ENCODE peak calls at places on chromosomes 12 and 14, in five cellular contexts. One of them, this sample, is unnamed.

GRCh38 chr14:64938972-64939816 is 3.4 kb downstream of the GPX2 start:
- DNase-seq in HCT116: no peak
- DNase-seq in mucosa of descending colon: no peak
- DNase-seq in neural progenitor cell: no peak
- DNase-seq in AG04450: no peak
- DNase-seq in this sample: no peak

GRCh38 chr12:117113231-117113630 is 14.0 kb upstream of the TESC start:
- DNase-seq in HCT116: no peak
- DNase-seq in mucosa of descending colon: no peak
- DNase-seq in neural progenitor cell: no peak
- DNase-seq in AG04450: no peak
- DNase-seq in this sample: no peak

GRCh38 chr12:116310082-116310481 is 32.6 kb upstream of the MED13L start:
- DNase-seq in HCT116: no peak
- DNase-seq in mucosa of descending colon: no peak
- DNase-seq in neural progenitor cell: no peak
- DNase-seq in AG04450: no peak
- DNase-seq in this sample: no peak

GRCh38 chr12:108764540-108765288 is 33.4 kb upstream of the CORO1C start:
- DNase-seq in HCT116: no peak
- DNase-seq in mucosa of descending colon: no peak
- DNase-seq in neural progenitor cell: no peak
- DNase-seq in AG04450: no peak
- DNase-seq in this sample: no peak

GRCh38 chr14:73995977-73996378 is 23.1 kb downstream of the ENTPD5 start:
- DNase-seq in HCT116: no peak
- DNase-seq in mucosa of descending colon: no peak
- DNase-seq in neural progenitor cell: no peak
- DNase-seq in AG04450: no peak
- DNase-seq in this sample: no peak

GRCh38 chr14:68668028-68668427 is 124.8 kb downstream of the ZFP36L1 start:
- DNase-seq in HCT116: no peak
- DNase-seq in mucosa of descending colon: no peak
- DNase-seq in neural progenitor cell: no peak
- DNase-seq in AG04450: no peak
- DNase-seq in this sample: no peak

GRCh38 chr14:82724296-82724695 is 1190.6 kb upstream of the SEL1L start:
- DNase-seq in HCT116: no peak
- DNase-seq in mucosa of descending colon: no peak
- DNase-seq in neural progenitor cell: no peak
- DNase-seq in AG04450: no peak
- DNase-seq in this sample: no peak

GRCh38 chr14:90538095-90538494 is 141.3 kb downstream of the CALM1 start:
- DNase-seq in HCT116: no peak
- DNase-seq in mucosa of descending colon: peak
- DNase-seq in neural progenitor cell: no peak
- DNase-seq in AG04450: no peak
- DNase-seq in this sample: no peak

GRCh38 chr14:58690801-58691516 is 53.2 kb downstream of the DACT1 start:
- DNase-seq in HCT116: no peak
- DNase-seq in mucosa of descending colon: peak
- DNase-seq in neural progenitor cell: no peak
- DNase-seq in AG04450: no peak
- DNase-seq in this sample: no peak

GRCh38 chr12:64404470-64405446 is 566 bp downstream of the XPOT start:
- DNase-seq in HCT116: no peak
- DNase-seq in mucosa of descending colon: no peak
- DNase-seq in neural progenitor cell: no peak
- DNase-seq in AG04450: peak
- DNase-seq in this sample: peak

GRCh38 chr12:116635487-116635886 is 76.3 kb downstream of the MAP1LC3B2 start:
- DNase-seq in HCT116: no peak
- DNase-seq in mucosa of descending colon: no peak
- DNase-seq in neural progenitor cell: no peak
- DNase-seq in AG04450: no peak
- DNase-seq in this sample: no peak

GRCh38 chr12:80268924-80269749 is 169.8 kb downstream of the OTOGL start:
- DNase-seq in HCT116: peak
- DNase-seq in mucosa of descending colon: no peak
- DNase-seq in neural progenitor cell: no peak
- DNase-seq in AG04450: peak
- DNase-seq in this sample: peak

GRCh38 chr12:50314629-50315312 is 31.5 kb upstream of the LIMA1 start:
- DNase-seq in HCT116: no peak
- DNase-seq in mucosa of descending colon: no peak
- DNase-seq in neural progenitor cell: peak
- DNase-seq in AG04450: peak
- DNase-seq in this sample: no peak

GRCh38 chr12:2640709-2641108 is 154.1 kb upstream of the FKBP4 start:
- DNase-seq in HCT116: peak
- DNase-seq in mucosa of descending colon: peak
- DNase-seq in neural progenitor cell: peak
- DNase-seq in AG04450: peak
- DNase-seq in this sample: peak

GRCh38 chr12:123761841-123762714 is at the start of gene DNAH10:
- DNase-seq in HCT116: no peak
- DNase-seq in mucosa of descending colon: peak
- DNase-seq in neural progenitor cell: peak
- DNase-seq in AG04450: no peak
- DNase-seq in this sample: peak

GRCh38 chr12:108856428-108857157 is 790 bp downstream of the SSH1 start:
- DNase-seq in HCT116: no peak
- DNase-seq in mucosa of descending colon: peak
- DNase-seq in neural progenitor cell: peak
- DNase-seq in AG04450: no peak
- DNase-seq in this sample: no peak

GRCh38 chr12:70733385-70733784 is 96.2 kb upstream of the PTPRB start:
- DNase-seq in HCT116: peak
- DNase-seq in mucosa of descending colon: no peak
- DNase-seq in neural progenitor cell: peak
- DNase-seq in AG04450: no peak
- DNase-seq in this sample: peak

GRCh38 chr12:104011265-104011664 is 38.7 kb downstream of the GLT8D2 start:
- DNase-seq in HCT116: peak
- DNase-seq in mucosa of descending colon: no peak
- DNase-seq in neural progenitor cell: no peak
- DNase-seq in AG04450: peak
- DNase-seq in this sample: peak

GRCh38 chr12:28034271-28034670 is 61.7 kb upstream of the PTHLH start:
- DNase-seq in HCT116: no peak
- DNase-seq in mucosa of descending colon: no peak
- DNase-seq in neural progenitor cell: no peak
- DNase-seq in AG04450: no peak
- DNase-seq in this sample: no peak

GRCh38 chr12:28032811-28033537 is 60.4 kb upstream of the PTHLH start:
- DNase-seq in HCT116: no peak
- DNase-seq in mucosa of descending colon: no peak
- DNase-seq in neural progenitor cell: no peak
- DNase-seq in AG04450: no peak
- DNase-seq in this sample: no peak

GRCh38 chr12:28027947-28028724 is 55.6 kb upstream of the PTHLH start:
- DNase-seq in HCT116: no peak
- DNase-seq in mucosa of descending colon: no peak
- DNase-seq in neural progenitor cell: no peak
- DNase-seq in AG04450: no peak
- DNase-seq in this sample: no peak

GRCh38 chr12:28035483-28035882 is 63.0 kb upstream of the PTHLH start:
- DNase-seq in HCT116: no peak
- DNase-seq in mucosa of descending colon: no peak
- DNase-seq in neural progenitor cell: no peak
- DNase-seq in AG04450: no peak
- DNase-seq in this sample: no peak

GRCh38 chr12:28033538-28033915 is 61.0 kb upstream of the PTHLH start:
- DNase-seq in HCT116: no peak
- DNase-seq in mucosa of descending colon: no peak
- DNase-seq in neural progenitor cell: no peak
- DNase-seq in AG04450: no peak
- DNase-seq in this sample: no peak
- TF ChIP-seq CTCF in HCT116: no peak
- TF ChIP-seq CTCF in mucosa of descending colon: no peak
- TF ChIP-seq CTCF in neural progenitor cell: no peak
- TF ChIP-seq CTCF in AG04450: no peak
- TF ChIP-seq CTCF in this sample: no peak

DNA sequence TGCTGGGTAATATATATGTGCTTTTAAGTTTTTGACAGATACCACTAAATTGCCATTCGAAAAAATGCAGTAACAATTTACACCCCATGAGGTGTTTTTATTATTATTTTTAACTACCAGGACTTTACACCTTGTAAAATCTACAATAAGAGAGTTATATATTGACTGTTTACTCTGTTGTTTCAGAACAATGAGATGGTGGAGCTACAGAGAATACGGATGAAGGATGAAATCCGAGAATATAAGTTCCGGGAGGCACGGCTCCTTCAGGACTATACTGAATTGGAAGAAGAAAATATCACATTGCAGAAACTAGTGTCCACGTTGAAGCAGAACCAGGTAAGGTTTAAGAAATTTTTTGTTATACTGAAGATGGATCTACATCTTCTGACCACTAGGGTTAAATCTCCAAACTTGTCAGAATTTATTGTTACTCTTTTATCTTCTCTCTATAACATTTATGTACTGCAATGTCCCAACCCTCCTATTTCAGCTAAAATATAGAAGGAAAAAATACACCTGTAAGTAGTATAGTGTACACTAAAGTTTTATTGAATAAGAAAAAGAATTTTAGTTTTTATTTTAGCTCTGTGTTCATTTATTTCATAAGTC is 105.4 kb upstream of the FGD4 start:
- DNase-seq in HCT116: no peak
- DNase-seq in mucosa of descending colon: no peak
- DNase-seq in neural progenitor cell: no peak
- DNase-seq in AG04450: no peak
- DNase-seq in this sample: no peak
- TF ChIP-seq CTCF in HCT116: no peak
- TF ChIP-seq CTCF in mucosa of descending colon: no peak
- TF ChIP-seq CTCF in neural progenitor cell: no peak
- TF ChIP-seq CTCF in AG04450: no peak
- TF ChIP-seq CTCF in this sample: no peak

DNA sequence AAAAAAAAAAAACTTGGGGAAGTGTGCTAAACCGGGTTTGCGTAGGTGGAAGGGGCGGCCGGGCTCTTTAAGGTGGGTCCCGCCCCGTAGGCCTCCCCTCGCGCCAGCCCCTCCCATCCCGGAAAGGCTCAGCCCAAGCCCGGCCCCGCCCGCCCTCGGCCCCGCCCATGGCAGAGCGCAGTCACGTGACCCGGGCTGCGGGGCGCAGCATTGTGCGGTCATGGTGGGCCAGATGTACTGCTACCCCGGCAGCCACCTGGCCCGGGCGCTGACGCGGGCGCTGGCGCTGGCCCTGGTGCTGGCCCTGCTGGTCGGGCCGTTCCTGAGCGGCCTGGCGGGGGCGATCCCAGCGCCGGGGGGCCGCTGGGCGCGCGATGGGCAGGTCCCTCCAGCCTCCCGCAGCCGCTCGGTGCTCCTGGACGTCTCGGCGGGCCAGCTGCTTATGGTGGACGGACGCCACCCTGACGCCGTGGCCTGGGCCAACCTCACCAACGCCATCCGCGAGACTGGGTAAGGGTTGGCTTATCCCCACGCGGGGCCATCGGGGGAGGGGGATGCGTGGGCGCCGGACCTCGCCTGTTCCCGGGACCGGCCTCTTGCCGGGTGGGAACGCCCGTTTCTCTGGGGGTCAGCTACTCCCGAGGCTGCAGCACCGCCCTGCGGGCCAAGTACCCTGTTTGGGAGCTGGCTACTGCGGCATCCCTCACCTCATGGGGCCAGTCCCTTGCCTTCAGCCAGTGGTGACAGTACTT is at the start of gene PLBD2:
- DNase-seq in HCT116: peak
- DNase-seq in mucosa of descending colon: peak
- DNase-seq in neural progenitor cell: peak
- DNase-seq in AG04450: peak
- DNase-seq in this sample: peak
- TF ChIP-seq CTCF in HCT116: no peak
- TF ChIP-seq CTCF in mucosa of descending colon: no peak
- TF ChIP-seq CTCF in neural progenitor cell: no peak
- TF ChIP-seq CTCF in AG04450: no peak
- TF ChIP-seq CTCF in this sample: peak

GRCh38 chr12:54460317-54460935 is 13.0 kb downstream of the GTSF1 start:
- DNase-seq in HCT116: no peak
- DNase-seq in mucosa of descending colon: no peak
- DNase-seq in neural progenitor cell: no peak
- DNase-seq in AG04450: no peak
- DNase-seq in this sample: no peak
- TF ChIP-seq CTCF in HCT116: no peak
- TF ChIP-seq CTCF in mucosa of descending colon: no peak
- TF ChIP-seq CTCF in neural progenitor cell: no peak
- TF ChIP-seq CTCF in AG04450: no peak
- TF ChIP-seq CTCF in this sample: no peak

GRCh38 chr14:103905861-103906456 is 22.3 kb upstream of the TDRD9 start:
- DNase-seq in HCT116: no peak
- DNase-seq in mucosa of descending colon: peak
- DNase-seq in neural progenitor cell: peak
- DNase-seq in AG04450: no peak
- DNase-seq in this sample: no peak
- TF ChIP-seq CTCF in HCT116: no peak
- TF ChIP-seq CTCF in mucosa of descending colon: no peak
- TF ChIP-seq CTCF in neural progenitor cell: peak
- TF ChIP-seq CTCF in AG04450: peak
- TF ChIP-seq CTCF in this sample: peak

DNA sequence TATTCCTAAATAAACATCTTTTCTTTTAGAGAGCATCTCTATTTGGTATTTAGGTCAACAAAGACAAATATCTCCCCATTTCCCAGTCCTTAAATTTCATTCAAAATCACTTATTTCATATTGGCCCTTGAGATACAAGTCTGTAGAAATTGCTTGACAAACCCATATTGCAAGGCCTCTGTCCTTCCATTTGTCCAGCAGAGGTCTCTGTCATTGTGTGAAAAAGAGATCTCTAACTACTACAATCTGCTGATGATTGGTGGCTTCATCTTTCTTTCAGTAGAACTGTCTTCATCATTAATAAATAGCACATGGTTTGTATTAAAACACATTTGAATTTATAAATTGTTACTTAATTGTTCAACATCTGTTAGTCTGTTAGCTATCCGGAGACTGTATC is 252.6 kb downstream of the ACSS3 start:
- DNase-seq in HCT116: no peak
- DNase-seq in mucosa of descending colon: no peak
- DNase-seq in neural progenitor cell: no peak
- DNase-seq in AG04450: no peak
- DNase-seq in this sample: no peak
- TF ChIP-seq CTCF in HCT116: peak
- TF ChIP-seq CTCF in mucosa of descending colon: no peak
- TF ChIP-seq CTCF in neural progenitor cell: peak
- TF ChIP-seq CTCF in AG04450: no peak
- TF ChIP-seq CTCF in this sample: peak

DNA sequence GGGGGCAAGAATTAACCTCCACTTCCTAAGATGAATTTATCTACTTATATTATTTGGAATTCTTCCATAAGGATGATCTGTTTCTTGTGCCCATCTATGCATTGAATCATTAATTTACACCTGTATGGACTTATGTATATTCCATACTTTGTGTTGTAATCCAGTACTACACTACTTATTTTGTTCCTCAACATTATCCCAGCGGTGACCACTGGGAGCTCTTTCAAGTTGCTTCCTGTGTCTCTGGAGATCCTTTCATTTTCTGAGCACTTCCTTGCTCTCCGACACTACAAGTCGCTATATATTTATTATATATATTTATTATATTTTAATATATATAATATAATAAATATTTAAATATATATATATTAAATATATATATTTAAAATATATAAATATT is 54.9 kb upstream of the SCN8A start:
- DNase-seq in HCT116: no peak
- DNase-seq in mucosa of descending colon: no peak
- DNase-seq in neural progenitor cell: no peak
- DNase-seq in AG04450: no peak
- DNase-seq in this sample: no peak
- TF ChIP-seq CTCF in HCT116: no peak
- TF ChIP-seq CTCF in mucosa of descending colon: no peak
- TF ChIP-seq CTCF in neural progenitor cell: peak
- TF ChIP-seq CTCF in AG04450: peak
- TF ChIP-seq CTCF in this sample: peak

This sample was measured in retinal pigment epithelial cell.